ENCODE peak calls at places on chromosomes 16 and 17, in five cellular contexts. H is CD4-positive, alpha-beta memory T cell; G is NCI-H774; U is nephron progenitor cell; A is stimulated activated CD8-positive, alpha-beta memory T cell treated with anti-CD3 and anti-CD28 coated beads, Interleukin-15, amount 100 ng/mL, for 48 hours. W is an unnamed sample.

GRCh38 chr17:17487998-17488397 is 8.2 kb downstream of the RASD1 start:
- DNase-seq in G (no peak), A (no peak), H (no peak), U (no peak), W (no peak)

GRCh38 chr16:3618782-3619166 is 7.4 kb upstream of the SLX4 start:
- DNase-seq in H (no peak), A (no peak), U (no peak), G (no peak), W (no peak)

GRCh38 chr16:83539736-83540490 is 267.9 kb upstream of the HSBP1 start:
- DNase-seq in G (no peak), A (no peak), H (no peak), U (no peak), W (no peak)

GRCh38 chr17:83103200-83103937 is 24.0 kb downstream of the METRNL start:
- DNase-seq in A (peak; percentile 57), U (no peak), G (peak; percentile 86), H (no peak), W (no peak)

GRCh38 chr17:5282639-5283217 is 644 bp downstream of the RABEP1 start:
- DNase-seq in U (no peak), A (peak; percentile 8), H (no peak), G (no peak), W (peak; percentile 12)

GRCh38 chr16:35011-35775 is 18.2 kb downstream of the POLR3K start:
- DNase-seq in U (no peak), H (no peak), A (no peak), G (no peak), W (no peak)

GRCh38 chr16:67164599-67165061 is at the start of gene HSF4:
- DNase-seq in H (no peak), G (no peak), U (no peak), A (no peak), W (no peak)

GRCh38 chr17:78357177-78357586 is 2.7 kb downstream of the SOCS3 start:
- DNase-seq in U (peak; percentile 23), G (no peak), A (no peak), H (no peak), W (peak; percentile 97)

GRCh38 chr16:57318240-57318970 is 33.9 kb upstream of the PLLP start:
- DNase-seq in H (no peak), G (no peak), A (no peak), U (peak; percentile 18), W (peak; percentile 80)

GRCh38 chr17:40453881-40454630 is 10.8 kb downstream of the IGFBP4 start:
- DNase-seq in H (no peak), U (no peak), A (no peak), G (no peak), W (no peak)

GRCh38 chr16:82510041-82510440 is 116.7 kb upstream of the CDH13 start:
- DNase-seq in H (no peak), A (no peak), U (no peak), G (no peak), W (no peak)

GRCh38 chr17:31629696-31630470 is 229.2 kb downstream of the COPRS start:
- DNase-seq in A (no peak), U (no peak), G (no peak), H (no peak), W (no peak)

GRCh38 chr16:6447046-6447445 is 885.6 kb upstream of the RBFOX1 start:
- DNase-seq in H (no peak), A (no peak), U (no peak), G (no peak), W (no peak)

GRCh38 chr16:55003916-55004315 is 73.3 kb downstream of the IRX5 start:
- DNase-seq in H (no peak), U (no peak), G (no peak), A (no peak), W (no peak)

GRCh38 chr17:58302919-58303551 is 22.3 kb upstream of the MPO start:
- DNase-seq in A (no peak), U (no peak), G (no peak), H (no peak), W (peak; percentile 37)

GRCh38 chr17:17109896-17110295 is 67.6 kb downstream of the MPRIP start:
- DNase-seq in U (no peak), A (no peak), G (no peak), H (peak; percentile 56), W (no peak)

GRCh38 chr16:82782715-82783251 is 156.0 kb downstream of the CDH13 start:
- DNase-seq in U (peak; percentile 7), H (no peak), G (peak; percentile 40), A (no peak), W (no peak)

GRCh38 chr16:30699615-30700099 is 686 bp downstream of the SRCAP start:
- DNase-seq in A (no peak), G (no peak), U (no peak), H (no peak), W (no peak)

GRCh38 chr17:45381001-45381400 is 51.7 kb downstream of the ARHGAP27 start:
- DNase-seq in G (no peak), A (no peak), U (no peak), H (no peak), W (no peak)

GRCh38 chr17:78129385-78130079 is 977 bp upstream of the TMC6 start:
- DNase-seq in G (no peak), U (no peak), H (peak; percentile 52), A (no peak), W (no peak)

GRCh38 chr16:62715701-62716100 is 679.5 kb upstream of the CDH8 start:
- DNase-seq in G (no peak), H (no peak), U (no peak), A (no peak), W (no peak)

GRCh38 chr17:27264068-27264812 is 29.7 kb upstream of the WSB1 start:
- DNase-seq in G (no peak), H (no peak), A (no peak), U (no peak), W (no peak)

GRCh38 chr16:64711596-64711995 is 410.3 kb downstream of the CDH11 start:
- DNase-seq in A (no peak), U (no peak), G (no peak), H (no peak), W (no peak)

GRCh38 chr16:10777356-10777755 is 33.7 kb downstream of the NUBP1 start:
- DNase-seq in U (no peak), A (no peak), G (no peak), H (no peak), W (no peak)

GRCh38 chr17:64126918-64127317 is 3.0 kb downstream of the ERN1 start:
- DNase-seq in G (no peak), U (no peak), A (no peak), H (no peak), W (no peak)

GRCh38 chr17:55520402-55520801 is 9.2 kb upstream of the SMIM36 start:
- DNase-seq in G (no peak), U (no peak), H (no peak), A (no peak), W (no peak)

GRCh38 chr17:3808701-3809100 is 7.7 kb upstream of the ITGAE start:
- DNase-seq in A (no peak), U (no peak), G (no peak), H (no peak), W (no peak)

GRCh38 chr17:11035681-11036080 is 197.8 kb upstream of the PIRT start:
- DNase-seq in A (no peak), U (no peak), G (no peak), H (no peak), W (no peak)

GRCh38 chr17:48429638-48430586 is at the start of gene SKAP1:
- DNase-seq in U (peak; percentile 56), H (peak; percentile 76), A (peak; percentile 56), G (peak; percentile 77), W (no peak)

GRCh38 chr17:8167526-8167925 is 4.8 kb upstream of the VAMP2 start:
- DNase-seq in G (no peak), A (no peak), H (no peak), U (no peak), W (no peak)

GRCh38 chr16:13083687-13084086 is 182.3 kb downstream of the SHISA9 start:
- DNase-seq in G (no peak), A (no peak), U (no peak), H (no peak), W (no peak)

GRCh38 chr17:78583091-78583490 is 5.9 kb upstream of the DNAH17 start:
- DNase-seq in U (no peak), G (no peak), H (no peak), A (no peak), W (no peak)

GRCh38 chr16:56362057-56362655 is 63.2 kb downstream of the AMFR start:
- DNase-seq in H (no peak), U (no peak), A (no peak), G (no peak), W (no peak)

GRCh38 chr16:85216522-85217375 is 104.5 kb upstream of the CIBAR2 start:
- DNase-seq in H (no peak), U (no peak), A (peak; percentile 15), G (no peak), W (no peak)

GRCh38 chr17:36752096-36752888 is 150.9 kb downstream of the MRM1 start:
- DNase-seq in U (no peak), G (no peak), H (no peak), A (no peak), W (no peak)

GRCh38 chr16:86408685-86409084 is 101.6 kb upstream of the FOXF1 start:
- DNase-seq in G (no peak), U (no peak), H (no peak), A (no peak), W (no peak)

GRCh38 chr17:70022175-70022574 is 52.9 kb upstream of the KCNJ16 start:
- DNase-seq in H (no peak), U (no peak), G (no peak), A (no peak), W (no peak)

GRCh38 chr17:31269597-31269996 is 27.4 kb downstream of the OMG start:
- DNase-seq in H (no peak), U (no peak), G (no peak), A (no peak), W (peak; percentile 91)

GRCh38 chr17:15268465-15268864 is 3.3 kb upstream of the PMP22 start:
- DNase-seq in A (no peak), U (no peak), H (no peak), G (no peak), W (no peak)